ENCODE peak calls at places on chromosomes 11 and 22, in five cellular contexts. Q is fibroblast of lung; P is RWPE1; O is CD8-positive, alpha-beta T cell; B is stomach. D is an unnamed sample.

GRCh38 chr11:95705485-95706124 is 84.0 kb downstream of the FAM76B start:
- DNase-seq in Q (peak), P (peak), O (peak), B (peak), D (peak)

GRCh38 chr11:134120921-134121526 is 52.2 kb downstream of the JAM3 start:
- DNase-seq in Q (peak), P (no peak), O (no peak), B (no peak), D (no peak)

GRCh38 chr11:66985508-66986177 is 10.5 kb downstream of the C11orf86 start:
- DNase-seq in Q (no peak), P (no peak), O (no peak), B (peak), D (no peak)

GRCh38 chr11:111855506-111855905 is 15.9 kb downstream of the ALG9 start:
- DNase-seq in Q (no peak), P (no peak), O (no peak), B (no peak), D (no peak)

GRCh38 chr11:2933376-2934056 is 4.3 kb upstream of the PHLDA2 start:
- DNase-seq in Q (peak), P (peak), O (peak), B (peak), D (no peak)

GRCh38 chr22:19143967-19144400 is 467 bp downstream of the ESS2 start:
- DNase-seq in Q (peak), P (no peak), O (peak), B (no peak), D (no peak)

GRCh38 chr11:28727254-28727653 is 619.1 kb downstream of the METTL15 start:
- DNase-seq in Q (peak), P (no peak), O (no peak), B (no peak), D (no peak)

GRCh38 chr11:92383430-92383829 is 158.8 kb downstream of the FAT3 start:
- DNase-seq in Q (peak), P (peak), O (no peak), B (no peak), D (no peak)

GRCh38 chr11:111115890-111116289 is 129.6 kb upstream of the POU2AF2 start:
- DNase-seq in Q (no peak), P (no peak), O (no peak), B (no peak), D (no peak)

GRCh38 chr11:111596319-111596718 is 5.9 kb upstream of the SIK2 start:
- DNase-seq in Q (no peak), P (no peak), O (no peak), B (no peak), D (no peak)

GRCh38 chr11:79078999-79079398 is 361.8 kb downstream of the TENM4 start:
- DNase-seq in Q (no peak), P (no peak), O (no peak), B (no peak), D (no peak)

GRCh38 chr11:697028-697491 is 1.4 kb downstream of the TMEM80 start:
- DNase-seq in Q (peak), P (no peak), O (no peak), B (no peak), D (peak)

GRCh38 chr11:20056109-20057054 is 103.9 kb downstream of the DBX1 start:
- DNase-seq in Q (peak), P (peak), O (no peak), B (peak), D (no peak)

GRCh38 chr22:19271856-19272535 is 19.5 kb downstream of the CLTCL1 start:
- DNase-seq in Q (peak), P (no peak), O (no peak), B (no peak), D (peak)

GRCh38 chr11:111911563-111912401 is at the start of gene CRYAB:
- DNase-seq in Q (peak), P (peak), O (no peak), B (peak), D (peak)

GRCh38 chr11:75925785-75926164 is 110.8 kb downstream of the UVRAG start:
- DNase-seq in Q (peak), P (no peak), O (no peak), B (no peak), D (no peak)

GRCh38 chr11:60018058-60018457 is 1.1 kb downstream of the OOSP4B start:
- DNase-seq in Q (no peak), P (no peak), O (no peak), B (no peak), D (no peak)

GRCh38 chr11:60718524-60719316 is 5.8 kb upstream of the MS4A18 start:
- DNase-seq in Q (no peak), P (no peak), O (no peak), B (no peak), D (peak)

GRCh38 chr11:126172596-126173038 is 38.8 kb downstream of the RPUSD4 start:
- DNase-seq in Q (no peak), P (no peak), O (no peak), B (no peak), D (no peak)
- H3K27ac ChIP-seq in Q (no peak), P (no peak), O (no peak), B (no peak), D (peak)

DNA sequence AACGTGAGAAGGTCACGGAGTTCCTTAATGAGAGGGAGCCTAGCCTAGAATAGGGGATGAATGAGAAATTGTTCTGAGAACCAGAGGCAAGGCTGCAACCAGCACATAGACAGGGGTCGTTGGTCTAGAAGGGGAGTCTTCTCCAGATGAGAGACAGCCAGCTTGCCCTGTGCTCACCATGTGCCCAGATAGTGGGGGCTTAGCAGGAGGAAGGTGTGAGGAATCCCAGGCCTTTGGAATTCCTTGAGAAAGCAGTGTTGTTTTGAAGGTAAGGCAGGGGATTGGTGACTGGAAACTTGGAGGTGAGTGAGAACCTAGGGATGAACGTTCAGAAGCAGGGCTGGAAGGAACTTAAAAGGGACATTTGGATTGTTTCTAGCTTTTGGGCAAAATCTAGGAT is 29.4 kb downstream of the RCOR2 start:
- DNase-seq in Q (no peak), P (no peak), O (no peak), B (no peak), D (no peak)
- H3K27ac ChIP-seq in Q (no peak), P (peak), O (peak), B (peak), D (peak)

DNA sequence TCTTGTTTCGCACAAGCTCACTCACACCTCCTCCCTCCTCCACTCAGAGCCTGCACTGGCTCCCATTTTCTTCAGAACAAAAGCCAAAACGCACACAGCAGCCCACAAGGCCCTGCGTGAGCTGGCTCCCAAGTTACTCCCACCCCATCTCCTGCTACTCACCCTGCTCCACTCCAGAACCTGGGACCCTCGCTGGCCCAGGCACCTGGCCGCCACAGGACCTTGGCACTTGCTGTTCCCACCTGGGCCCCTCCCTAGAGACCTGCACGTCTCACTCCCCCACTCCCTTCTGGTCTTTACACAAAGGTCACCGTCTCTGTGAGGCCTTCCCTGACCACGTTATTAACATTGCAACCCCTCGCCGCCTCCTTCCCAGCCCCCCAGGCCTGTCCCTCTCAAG is 945 bp upstream of the MFNG start:
- DNase-seq in Q (no peak), P (no peak), O (no peak), B (no peak), D (no peak)
- H3K27ac ChIP-seq in Q (no peak), P (peak), O (peak), B (no peak), D (no peak)

DNA sequence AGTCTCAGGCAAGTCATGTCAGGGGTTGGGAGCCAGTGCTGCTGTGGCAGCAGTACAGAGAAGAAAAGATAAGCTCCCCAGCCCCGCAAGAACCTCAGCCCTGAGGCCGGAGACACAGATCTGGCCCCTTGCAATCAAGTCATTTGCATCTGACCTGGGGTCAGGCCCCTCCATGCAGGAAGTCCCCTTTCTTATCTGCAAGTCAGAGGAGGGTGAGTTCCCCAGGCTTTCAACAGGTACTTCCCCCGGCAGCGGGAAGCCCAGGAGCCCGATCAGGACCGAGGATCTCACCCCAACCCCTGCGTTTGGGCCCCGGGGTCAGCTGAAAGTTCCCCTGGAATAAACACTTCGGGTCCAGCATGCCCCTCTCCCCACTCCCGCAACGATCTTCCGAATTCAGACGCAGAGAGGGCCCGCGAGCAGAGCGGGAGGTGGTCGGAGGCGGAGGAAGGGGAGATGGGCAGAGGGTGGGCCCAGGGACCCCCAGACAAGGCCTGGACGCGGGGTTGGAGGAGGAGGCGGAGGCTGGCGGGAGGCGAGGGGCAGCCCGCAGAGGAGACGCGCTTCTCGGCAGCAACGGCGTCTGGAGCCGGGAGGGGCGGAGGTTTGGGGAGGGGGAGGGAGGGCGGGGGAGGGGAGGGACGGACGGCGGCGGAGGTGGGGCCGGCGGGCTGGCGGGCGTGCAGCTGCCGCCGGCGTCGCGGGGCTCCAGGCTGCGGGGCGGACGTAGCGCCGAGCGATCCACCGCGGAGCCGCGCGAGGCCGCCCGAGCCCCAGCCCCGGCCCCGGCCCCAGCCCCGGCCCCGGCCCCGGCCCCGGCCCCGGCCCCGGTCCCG is at the start of gene TSPAN18:
- DNase-seq in Q (no peak), P (no peak), O (peak), B (no peak), D (peak)
- H3K27ac ChIP-seq in Q (no peak), P (no peak), O (no peak), B (peak), D (peak)

GRCh38 chr22:39348909-39349505 is 784 bp upstream of the SYNGR1 start:
- DNase-seq in Q (no peak), P (no peak), O (peak), B (no peak), D (peak)
- H3K27ac ChIP-seq in Q (no peak), P (no peak), O (peak), B (peak), D (peak)

DNA sequence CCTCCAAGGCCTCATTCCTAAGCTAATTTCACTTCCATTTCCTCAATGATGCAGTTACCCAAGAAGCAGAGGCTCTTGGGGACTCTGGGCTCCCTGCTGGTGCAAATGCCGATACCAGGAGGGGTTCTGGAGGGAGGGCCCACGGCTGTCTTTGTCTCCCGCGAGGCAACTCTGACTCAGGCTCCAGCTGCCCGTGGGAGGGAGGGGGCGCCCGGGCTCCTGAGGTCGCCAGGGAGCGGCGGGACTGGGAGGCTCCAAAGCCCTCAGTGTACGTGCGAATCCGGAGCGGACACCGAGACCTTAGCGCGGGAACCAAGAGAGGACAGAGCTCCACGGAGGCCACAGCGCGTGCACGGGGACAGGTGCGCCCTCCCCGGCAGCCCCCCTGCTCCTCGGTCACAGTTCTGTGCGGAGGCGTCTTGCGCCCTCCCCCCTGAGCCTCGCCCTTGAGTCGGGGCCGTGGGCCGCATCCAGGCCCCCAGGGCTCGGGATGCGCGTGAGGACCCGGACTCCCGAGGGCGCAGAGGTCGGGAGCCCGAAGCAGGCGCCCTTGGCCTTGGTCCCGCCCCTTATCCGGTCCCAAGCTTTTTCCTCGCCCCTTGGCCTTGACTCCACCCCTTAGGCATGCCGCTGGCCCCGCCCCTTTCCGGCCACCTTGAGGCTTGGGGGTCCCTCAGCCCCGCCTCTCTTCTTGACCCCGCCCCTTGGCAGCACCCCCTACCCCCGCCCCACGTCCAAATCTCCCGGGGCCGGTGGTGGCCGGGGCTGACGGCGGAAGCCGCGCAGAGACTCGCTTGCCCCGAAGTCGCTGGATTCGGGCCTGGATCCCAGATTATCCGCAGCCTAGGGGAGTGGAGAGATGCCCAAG is 4.7 kb upstream of the SHISA8 start:
- DNase-seq in Q (peak), P (no peak), O (peak), B (peak), D (peak)
- H3K27ac ChIP-seq in Q (no peak), P (no peak), O (no peak), B (peak), D (no peak)